ENCODE peak calls at places on chromosomes 3 and 15, in nine cellular contexts. One of them, this sample, is unnamed.

GRCh38 chr3:186589856-186590579 is 19.5 kb downstream of the DNAJB11 start:
- DNase-seq in cardiac fibroblast: peak
- DNase-seq in fibroblast of lung: peak
- DNase-seq in fibroblast of mammary gland: peak
- DNase-seq in AG04449: no peak
- DNase-seq in foreskin fibroblast: peak
- DNase-seq in breast epithelium: no peak
- DNase-seq in IMR-90: peak
- DNase-seq in sigmoid colon: no peak
- DNase-seq in this sample: peak

GRCh38 chr15:35966781-35967180 is 420.8 kb upstream of the DPH6 start:
- DNase-seq in cardiac fibroblast: no peak
- DNase-seq in fibroblast of lung: no peak
- DNase-seq in fibroblast of mammary gland: no peak
- DNase-seq in AG04449: no peak
- DNase-seq in foreskin fibroblast: no peak
- DNase-seq in breast epithelium: no peak
- DNase-seq in IMR-90: no peak
- DNase-seq in sigmoid colon: no peak
- DNase-seq in this sample: no peak

GRCh38 chr3:153591566-153592221 is 429.7 kb downstream of the RAP2B start:
- DNase-seq in cardiac fibroblast: no peak
- DNase-seq in fibroblast of lung: peak
- DNase-seq in fibroblast of mammary gland: no peak
- DNase-seq in AG04449: no peak
- DNase-seq in foreskin fibroblast: no peak
- DNase-seq in breast epithelium: no peak
- DNase-seq in IMR-90: no peak
- DNase-seq in sigmoid colon: no peak
- DNase-seq in this sample: peak

GRCh38 chr3:13268120-13268519 is 152.0 kb downstream of the NUP210 start:
- DNase-seq in cardiac fibroblast: no peak
- DNase-seq in fibroblast of lung: no peak
- DNase-seq in fibroblast of mammary gland: no peak
- DNase-seq in AG04449: no peak
- DNase-seq in foreskin fibroblast: no peak
- DNase-seq in breast epithelium: no peak
- DNase-seq in IMR-90: no peak
- DNase-seq in sigmoid colon: no peak
- DNase-seq in this sample: no peak

GRCh38 chr3:97230486-97230885 is 416.1 kb downstream of the EPHA6 start:
- DNase-seq in cardiac fibroblast: no peak
- DNase-seq in fibroblast of lung: no peak
- DNase-seq in fibroblast of mammary gland: no peak
- DNase-seq in AG04449: no peak
- DNase-seq in foreskin fibroblast: no peak
- DNase-seq in breast epithelium: no peak
- DNase-seq in IMR-90: no peak
- DNase-seq in sigmoid colon: no peak
- DNase-seq in this sample: no peak

GRCh38 chr15:62734706-62735105 is 307.8 kb upstream of the TPM1 start:
- DNase-seq in cardiac fibroblast: no peak
- DNase-seq in fibroblast of lung: no peak
- DNase-seq in fibroblast of mammary gland: no peak
- DNase-seq in AG04449: no peak
- DNase-seq in foreskin fibroblast: no peak
- DNase-seq in breast epithelium: no peak
- DNase-seq in IMR-90: no peak
- DNase-seq in sigmoid colon: no peak
- DNase-seq in this sample: no peak

GRCh38 chr3:131083190-131083863 is 56.6 kb downstream of the NEK11 start:
- DNase-seq in cardiac fibroblast: peak
- DNase-seq in fibroblast of lung: peak
- DNase-seq in fibroblast of mammary gland: peak
- DNase-seq in AG04449: no peak
- DNase-seq in foreskin fibroblast: peak
- DNase-seq in breast epithelium: no peak
- DNase-seq in IMR-90: no peak
- DNase-seq in sigmoid colon: peak
- DNase-seq in this sample: no peak

GRCh38 chr3:25469609-25470008 is 41.5 kb downstream of the RARB start:
- DNase-seq in cardiac fibroblast: no peak
- DNase-seq in fibroblast of lung: no peak
- DNase-seq in fibroblast of mammary gland: no peak
- DNase-seq in AG04449: no peak
- DNase-seq in foreskin fibroblast: no peak
- DNase-seq in breast epithelium: no peak
- DNase-seq in IMR-90: no peak
- DNase-seq in sigmoid colon: no peak
- DNase-seq in this sample: no peak

GRCh38 chr3:42690191-42690590 is 4.9 kb downstream of the KLHL40 start:
- DNase-seq in cardiac fibroblast: no peak
- DNase-seq in fibroblast of lung: no peak
- DNase-seq in fibroblast of mammary gland: no peak
- DNase-seq in AG04449: no peak
- DNase-seq in foreskin fibroblast: no peak
- DNase-seq in breast epithelium: no peak
- DNase-seq in IMR-90: no peak
- DNase-seq in sigmoid colon: no peak
- DNase-seq in this sample: no peak

GRCh38 chr3:148036331-148036881 is 627.2 kb downstream of the ZIC1 start:
- DNase-seq in cardiac fibroblast: peak
- DNase-seq in fibroblast of lung: peak
- DNase-seq in fibroblast of mammary gland: peak
- DNase-seq in AG04449: no peak
- DNase-seq in foreskin fibroblast: peak
- DNase-seq in breast epithelium: no peak
- DNase-seq in IMR-90: peak
- DNase-seq in sigmoid colon: no peak
- DNase-seq in this sample: no peak

GRCh38 chr15:70447927-70448698 is 315.2 kb downstream of the UACA start:
- DNase-seq in cardiac fibroblast: no peak
- DNase-seq in fibroblast of lung: peak
- DNase-seq in fibroblast of mammary gland: no peak
- DNase-seq in AG04449: no peak
- DNase-seq in foreskin fibroblast: peak
- DNase-seq in breast epithelium: peak
- DNase-seq in IMR-90: no peak
- DNase-seq in sigmoid colon: no peak
- DNase-seq in this sample: no peak

GRCh38 chr3:45657853-45658252 is 31.3 kb upstream of the SACM1L start:
- DNase-seq in cardiac fibroblast: no peak
- DNase-seq in fibroblast of lung: no peak
- DNase-seq in fibroblast of mammary gland: no peak
- DNase-seq in AG04449: no peak
- DNase-seq in foreskin fibroblast: no peak
- DNase-seq in breast epithelium: no peak
- DNase-seq in IMR-90: no peak
- DNase-seq in sigmoid colon: no peak
- DNase-seq in this sample: no peak

GRCh38 chr15:58632789-58633188 is 116.7 kb downstream of the ADAM10 start:
- DNase-seq in cardiac fibroblast: peak
- DNase-seq in fibroblast of lung: peak
- DNase-seq in fibroblast of mammary gland: peak
- DNase-seq in AG04449: no peak
- DNase-seq in foreskin fibroblast: no peak
- DNase-seq in breast epithelium: no peak
- DNase-seq in IMR-90: peak
- DNase-seq in sigmoid colon: no peak
- DNase-seq in this sample: peak

GRCh38 chr15:76391847-76392246 is 55.3 kb downstream of the ISL2 start:
- DNase-seq in cardiac fibroblast: no peak
- DNase-seq in fibroblast of lung: no peak
- DNase-seq in fibroblast of mammary gland: peak
- DNase-seq in AG04449: no peak
- DNase-seq in foreskin fibroblast: peak
- DNase-seq in breast epithelium: no peak
- DNase-seq in IMR-90: peak
- DNase-seq in sigmoid colon: no peak
- DNase-seq in this sample: no peak

GRCh38 chr15:60580650-60581415 is 101.9 kb upstream of the ICE2 start:
- DNase-seq in cardiac fibroblast: no peak
- DNase-seq in fibroblast of lung: no peak
- DNase-seq in fibroblast of mammary gland: no peak
- DNase-seq in AG04449: no peak
- DNase-seq in foreskin fibroblast: no peak
- DNase-seq in breast epithelium: no peak
- DNase-seq in IMR-90: no peak
- DNase-seq in sigmoid colon: no peak
- DNase-seq in this sample: peak

GRCh38 chr3:68007621-68008226 is 353.3 kb upstream of the SUCLG2 start:
- DNase-seq in cardiac fibroblast: no peak
- DNase-seq in fibroblast of lung: no peak
- DNase-seq in fibroblast of mammary gland: no peak
- DNase-seq in AG04449: no peak
- DNase-seq in foreskin fibroblast: peak
- DNase-seq in breast epithelium: no peak
- DNase-seq in IMR-90: no peak
- DNase-seq in sigmoid colon: no peak
- DNase-seq in this sample: no peak

GRCh38 chr3:30156586-30157498 is 449.6 kb upstream of the TGFBR2 start:
- DNase-seq in cardiac fibroblast: peak
- DNase-seq in fibroblast of lung: peak
- DNase-seq in fibroblast of mammary gland: peak
- DNase-seq in AG04449: no peak
- DNase-seq in foreskin fibroblast: peak
- DNase-seq in breast epithelium: no peak
- DNase-seq in IMR-90: peak
- DNase-seq in sigmoid colon: no peak
- DNase-seq in this sample: peak
- H3K4me3 ChIP-seq in cardiac fibroblast: no peak
- H3K4me3 ChIP-seq in fibroblast of lung: no peak
- H3K4me3 ChIP-seq in fibroblast of mammary gland: no peak
- H3K4me3 ChIP-seq in AG04449: no peak
- H3K4me3 ChIP-seq in foreskin fibroblast: no peak
- H3K4me3 ChIP-seq in breast epithelium: no peak
- H3K4me3 ChIP-seq in IMR-90: no peak
- H3K4me3 ChIP-seq in sigmoid colon: no peak
- H3K4me3 ChIP-seq in this sample: no peak

DNA sequence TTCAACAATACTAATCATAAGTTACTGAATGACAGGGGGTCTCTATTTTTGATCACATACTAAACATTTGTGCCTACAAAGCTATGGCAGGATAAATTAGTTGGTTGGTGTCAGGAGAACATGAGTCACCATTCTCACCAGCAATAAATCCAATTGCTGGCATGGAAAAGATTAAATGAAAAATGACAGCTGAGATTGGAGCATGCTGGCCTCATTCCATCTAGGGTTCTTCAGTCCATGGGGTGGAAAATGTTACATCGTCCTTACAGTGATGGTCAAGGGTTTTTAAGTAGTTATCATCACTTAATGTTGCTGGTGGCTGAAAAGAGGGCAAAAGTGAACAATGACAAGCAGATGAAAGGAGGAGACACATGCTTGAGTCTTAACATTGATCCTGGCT is 180.1 kb upstream of the BCL6 start:
- DNase-seq in cardiac fibroblast: no peak
- DNase-seq in fibroblast of lung: peak
- DNase-seq in fibroblast of mammary gland: no peak
- DNase-seq in AG04449: no peak
- DNase-seq in foreskin fibroblast: no peak
- DNase-seq in breast epithelium: no peak
- DNase-seq in IMR-90: no peak
- DNase-seq in sigmoid colon: no peak
- DNase-seq in this sample: no peak
- TF ChIP-seq CTCF in cardiac fibroblast: no peak
- TF ChIP-seq CTCF in fibroblast of lung: no peak
- TF ChIP-seq CTCF in fibroblast of mammary gland: no peak
- TF ChIP-seq CTCF in AG04449: no peak
- TF ChIP-seq CTCF in foreskin fibroblast: no peak
- TF ChIP-seq CTCF in breast epithelium: no peak
- TF ChIP-seq CTCF in IMR-90: no peak
- TF ChIP-seq CTCF in sigmoid colon: no peak
- TF ChIP-seq CTCF in this sample: no peak

DNA sequence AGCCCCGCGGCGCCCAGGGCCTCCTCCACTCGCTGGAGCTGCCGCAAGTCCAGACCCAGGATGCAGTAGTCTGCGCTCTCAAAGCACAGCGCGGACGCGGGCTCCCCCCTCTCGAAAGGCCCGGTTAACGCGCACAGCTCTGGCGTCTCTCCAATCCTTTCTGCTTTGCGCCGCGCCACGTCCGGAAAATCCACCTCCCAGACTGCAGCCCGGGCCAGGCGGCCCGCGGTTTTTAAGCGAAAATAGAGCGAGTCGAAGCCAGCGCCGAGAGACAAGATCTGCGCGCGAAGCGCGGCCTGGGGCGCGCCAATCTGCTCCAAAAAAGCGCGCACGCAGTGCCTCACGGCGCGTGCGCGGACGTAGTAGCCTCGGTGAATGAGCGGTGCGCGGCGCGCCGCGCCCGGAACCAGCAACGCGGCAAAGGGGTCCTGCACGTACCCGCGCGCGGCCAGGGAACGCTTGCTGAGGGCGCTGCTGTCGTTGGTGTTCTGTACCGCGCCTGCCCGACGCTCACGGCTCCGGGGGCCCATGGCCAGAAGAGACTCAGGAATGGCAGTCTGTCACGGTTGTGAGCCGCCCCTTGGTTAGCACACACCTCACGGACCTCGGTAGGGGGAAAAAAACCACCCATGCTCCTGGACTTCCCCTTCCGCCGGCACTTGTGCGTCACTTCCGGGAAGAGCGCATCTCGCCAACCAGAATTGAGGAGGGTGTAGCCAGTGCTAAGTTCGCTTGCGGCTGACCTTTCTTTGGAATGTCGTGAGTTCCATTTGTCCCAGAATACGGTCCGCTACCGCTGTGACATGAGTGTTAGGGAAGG is at the start of gene LCMT2:
- DNase-seq in cardiac fibroblast: peak
- DNase-seq in fibroblast of lung: peak
- DNase-seq in fibroblast of mammary gland: peak
- DNase-seq in AG04449: peak
- DNase-seq in foreskin fibroblast: peak
- DNase-seq in breast epithelium: peak
- DNase-seq in IMR-90: peak
- DNase-seq in sigmoid colon: peak
- DNase-seq in this sample: peak
- H3K4me3 ChIP-seq in cardiac fibroblast: peak
- H3K4me3 ChIP-seq in fibroblast of lung: peak
- H3K4me3 ChIP-seq in fibroblast of mammary gland: peak
- H3K4me3 ChIP-seq in AG04449: peak
- H3K4me3 ChIP-seq in foreskin fibroblast: peak
- H3K4me3 ChIP-seq in breast epithelium: peak
- H3K4me3 ChIP-seq in IMR-90: peak
- H3K4me3 ChIP-seq in sigmoid colon: peak
- H3K4me3 ChIP-seq in this sample: peak

GRCh38 chr3:180085122-180085710 is 48.5 kb upstream of the PEX5L start:
- DNase-seq in cardiac fibroblast: no peak
- DNase-seq in fibroblast of lung: no peak
- DNase-seq in fibroblast of mammary gland: no peak
- DNase-seq in AG04449: no peak
- DNase-seq in foreskin fibroblast: no peak
- DNase-seq in breast epithelium: no peak
- DNase-seq in IMR-90: no peak
- DNase-seq in sigmoid colon: no peak
- DNase-seq in this sample: no peak
- TF ChIP-seq CTCF in cardiac fibroblast: no peak
- TF ChIP-seq CTCF in fibroblast of lung: no peak
- TF ChIP-seq CTCF in fibroblast of mammary gland: no peak
- TF ChIP-seq CTCF in AG04449: no peak
- TF ChIP-seq CTCF in foreskin fibroblast: no peak
- TF ChIP-seq CTCF in breast epithelium: no peak
- TF ChIP-seq CTCF in IMR-90: no peak
- TF ChIP-seq CTCF in sigmoid colon: no peak
- TF ChIP-seq CTCF in this sample: no peak

This sample was measured in fibroblast of villous mesenchyme.